ENCODE peak calls at places on chromosomes 7 and 10, in four cellular contexts. I, L, N and C are unnamed samples.

GRCh38 chr7:8443871-8444756 is 10.7 kb downstream of the NXPH1 start:
- DNase-seq in N (no peak), L (no peak), I (no peak), C (no peak)

GRCh38 chr7:139574618-139575337 is 51.3 kb downstream of the CLEC2L start:
- DNase-seq in I (no peak), N (no peak), L (no peak), C (no peak)

GRCh38 chr10:129467346-129468119 is 492 bp downstream of the MGMT start:
- DNase-seq in I (peak), L (no peak), N (no peak), C (no peak)

GRCh38 chr7:139691253-139691781 is 86.5 kb downstream of the HIPK2 start:
- DNase-seq in N (no peak), L (peak), I (no peak), C (no peak)

GRCh38 chr7:106376026-106376799 is 91.4 kb upstream of the NAMPT start:
- DNase-seq in N (no peak), L (peak), I (no peak), C (no peak)

GRCh38 chr7:101399759-101400158 is 37.1 kb downstream of the COL26A1 start:
- DNase-seq in L (no peak), I (peak), N (no peak), C (no peak)

GRCh38 chr10:7397636-7398035 is 13.2 kb downstream of the SFMBT2 start:
- DNase-seq in L (no peak), I (no peak), N (no peak), C (no peak)

GRCh38 chr7:48634116-48634632 is 290.2 kb upstream of the CDC14C start:
- DNase-seq in N (no peak), L (no peak), I (no peak), C (no peak)

GRCh38 chr10:15349133-15349532 is 22.0 kb downstream of the FAM171A1 start:
- DNase-seq in N (no peak), L (no peak), I (no peak), C (no peak)

GRCh38 chr10:18582803-18583202 is 68.6 kb downstream of the NSUN6 start:
- DNase-seq in N (no peak), L (no peak), I (peak), C (no peak)

GRCh38 chr10:35409808-35410207 is 73.5 kb downstream of the CCNY start:
- DNase-seq in I (no peak), N (no peak), L (no peak), C (no peak)

GRCh38 chr7:134557391-134557790 is 8.5 kb downstream of the AKR1B15 start:
- DNase-seq in I (no peak), L (no peak), N (no peak), C (no peak)

GRCh38 chr10:18222870-18223269 is 82.6 kb downstream of the CACNB2 start:
- DNase-seq in I (no peak), N (no peak), L (no peak), C (no peak)

GRCh38 chr10:63673246-63673645 is 152.0 kb downstream of the REEP3 start:
- DNase-seq in I (no peak), L (no peak), N (no peak), C (no peak)

GRCh38 chr7:155938129-155938528 is 125.9 kb upstream of the SHH start:
- DNase-seq in N (no peak), I (no peak), L (no peak), C (no peak)

DNA sequence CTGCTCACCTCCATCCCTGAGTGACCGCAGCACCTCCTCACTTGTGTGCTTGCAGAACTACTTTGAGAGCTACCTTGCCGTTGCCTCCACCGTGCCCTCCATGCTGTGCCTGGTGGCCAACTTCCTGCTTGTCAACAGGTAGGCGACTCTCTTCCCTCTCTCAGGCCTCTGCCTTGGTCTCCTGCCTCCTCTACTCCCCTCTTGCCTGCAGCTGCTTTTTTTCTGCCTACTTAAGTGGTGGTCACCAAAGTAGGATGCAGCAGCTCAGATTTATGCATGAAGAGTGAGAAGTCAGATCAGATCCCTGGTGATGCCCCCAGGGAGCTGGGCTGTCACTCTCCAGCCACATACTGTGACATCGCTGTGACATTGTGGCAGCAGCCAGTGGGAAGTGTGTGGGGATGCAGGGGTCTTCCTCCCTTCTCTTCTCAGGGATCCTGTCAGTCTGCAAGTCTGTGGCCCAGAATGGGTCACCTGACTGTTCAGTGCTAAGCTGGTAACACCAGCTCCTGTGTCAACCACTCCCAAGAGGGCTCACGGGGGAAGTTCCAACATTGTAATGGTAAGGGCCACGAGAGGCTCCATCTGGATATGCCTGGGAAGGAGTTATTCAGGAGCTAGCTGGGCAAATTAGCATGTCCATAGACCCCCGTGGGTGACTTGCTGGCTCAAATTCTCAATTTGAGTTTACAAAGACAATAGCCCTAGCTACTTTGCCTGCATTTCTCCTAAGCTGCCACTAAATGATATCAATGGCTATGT is 25.3 kb downstream of the SLC29A3 start:
- DNase-seq in N (no peak), I (no peak), L (no peak), C (no peak)
- H3K4me3 ChIP-seq in N (no peak), I (no peak), L (no peak), C (no peak)

DNA sequence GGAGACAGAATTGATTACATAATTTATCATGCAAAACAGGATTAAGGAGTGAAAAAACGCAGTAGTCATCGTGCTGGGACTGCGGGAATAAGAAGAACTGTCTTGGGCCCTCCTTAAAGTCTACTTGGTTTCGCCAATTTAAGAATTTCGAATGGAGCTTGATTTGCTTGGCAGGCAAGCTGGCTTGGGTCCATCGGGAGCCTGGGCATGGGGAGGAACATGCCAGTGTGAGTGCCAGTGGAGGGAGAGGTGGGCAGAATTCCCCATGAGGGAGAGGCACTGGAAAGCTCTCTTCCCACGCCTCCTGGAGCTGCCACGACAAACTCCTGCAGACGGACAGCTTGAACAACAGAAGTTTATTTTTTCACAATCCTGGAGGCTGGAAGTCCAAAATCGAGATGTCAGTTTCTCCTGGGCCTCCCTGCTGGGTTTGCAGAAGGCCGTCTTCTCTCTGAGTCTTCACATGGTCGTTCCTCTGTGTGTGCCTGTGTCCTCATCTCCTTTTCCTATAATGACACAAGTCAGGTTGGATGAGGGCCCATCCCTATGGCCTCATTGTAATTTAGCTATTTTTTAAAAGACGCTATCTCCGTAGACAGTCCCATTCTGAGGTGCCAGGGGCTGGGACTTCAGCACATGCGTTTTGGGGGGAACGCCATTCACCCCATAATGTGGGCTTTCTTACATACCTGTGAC is 528.7 kb upstream of the DPP6 start:
- DNase-seq in I (no peak), N (no peak), L (no peak), C (no peak)
- TF ChIP-seq RCOR1 in I (no peak), N (no peak), L (no peak), C (no peak)

GRCh38 chr7:25358831-25359350 is 130.6 kb upstream of the NPVF start:
- DNase-seq in I (no peak), N (no peak), L (no peak), C (no peak)

GRCh38 chr7:25359471-25360059 is 131.3 kb upstream of the NPVF start:
- DNase-seq in I (no peak), N (no peak), L (peak), C (no peak)

GRCh38 chr7:25361388-25361787 is 133.1 kb upstream of the NPVF start:
- DNase-seq in I (no peak), L (no peak), N (no peak), C (no peak)

GRCh38 chr7:25361863-25362262 is 133.6 kb upstream of the NPVF start:
- DNase-seq in I (no peak), N (no peak), L (no peak), C (no peak)

GRCh38 chr7:25360471-25360870 is 132.2 kb upstream of the NPVF start:
- DNase-seq in N (no peak), L (no peak), I (no peak), C (no peak)
- H3K27ac ChIP-seq in N (no peak), L (no peak), I (no peak), C (no peak)

GRCh38 chr7:157020514-157021070 is 10.1 kb upstream of the MNX1 start:
- DNase-seq in L (peak), N (no peak), I (no peak), C (no peak)

GRCh38 chr7:157021893-157022680 is 11.6 kb upstream of the MNX1 start:
- DNase-seq in I (no peak), N (no peak), L (peak), C (no peak)

GRCh38 chr7:157022681-157023588 is 12.5 kb upstream of the MNX1 start:
- DNase-seq in N (no peak), I (no peak), L (peak), C (no peak)

GRCh38 chr7:157019718-157020451 is 9.4 kb upstream of the MNX1 start:
- DNase-seq in L (peak), N (no peak), I (no peak), C (no peak)

DNA sequence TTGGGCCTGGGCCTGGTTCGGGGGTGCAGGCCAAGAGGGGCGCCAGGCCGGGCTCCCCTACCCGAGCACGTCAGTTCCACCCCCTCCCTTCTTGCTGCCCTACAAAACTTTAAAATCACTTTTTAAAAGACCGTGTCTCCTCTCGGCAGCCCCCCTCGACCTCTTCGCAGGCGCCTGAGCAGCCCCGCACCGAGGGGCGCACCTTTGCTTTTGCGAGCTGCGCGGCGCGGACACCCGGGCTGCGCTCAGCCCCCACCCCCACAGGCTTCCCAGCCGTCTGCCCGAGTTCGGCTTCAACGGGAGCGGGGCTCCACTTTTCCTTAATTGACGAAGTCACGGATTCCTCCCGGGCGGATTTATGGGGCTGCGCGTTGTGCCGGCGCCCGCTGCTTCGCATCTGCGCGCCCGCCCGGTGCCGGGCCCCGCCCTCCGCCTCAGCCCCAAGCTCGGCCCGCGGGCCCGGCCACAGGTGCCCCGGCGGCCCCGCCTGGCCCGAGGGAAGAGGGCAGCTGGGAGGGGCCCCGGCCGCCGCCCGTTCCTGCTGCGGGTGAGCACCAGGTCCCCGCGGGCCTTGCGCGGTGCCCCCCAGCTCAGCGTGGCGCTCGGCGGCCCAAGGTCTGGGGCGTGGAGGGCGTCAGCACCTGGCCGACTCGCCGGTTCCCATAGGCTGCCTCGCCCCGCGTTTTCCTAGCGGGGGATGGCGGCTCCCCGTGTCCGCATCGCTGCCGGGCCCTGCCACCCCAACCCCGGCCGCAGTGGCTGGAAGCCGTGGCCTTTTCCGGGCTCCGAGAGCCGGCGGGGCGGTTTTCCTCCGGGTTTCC is 10.8 kb upstream of the MNX1 start:
- DNase-seq in N (no peak), I (no peak), L (peak), C (no peak)
- H3K4me3 ChIP-seq in N (no peak), I (no peak), L (no peak), C (peak)

GRCh38 chr7:216360-217300 is 24.3 kb downstream of the FAM20C start:
- DNase-seq in L (no peak), N (no peak), I (no peak), C (no peak)
- TF ChIP-seq RCOR1 in L (no peak), N (no peak), I (no peak), C (no peak)

GRCh38 chr10:665579-666091 is 23.8 kb downstream of the DIP2C start:
- DNase-seq in L (no peak), N (no peak), I (peak), C (no peak)
- H3K27ac ChIP-seq in L (no peak), N (no peak), I (peak), C (no peak)

GRCh38 chr10:75191821-75192568 is 18.6 kb upstream of the VDAC2 start:
- DNase-seq in I (peak), N (no peak), L (no peak), C (peak)
- H3K4me3 ChIP-seq in I (peak), N (no peak), L (no peak), C (peak)

GRCh38 chr7:42154168-42154567 is 82.8 kb downstream of the GLI3 start:
- DNase-seq in I (no peak), L (no peak), N (no peak), C (no peak)

GRCh38 chr7:42155836-42156540 is 81.0 kb downstream of the GLI3 start:
- DNase-seq in I (peak), N (no peak), L (no peak), C (no peak)

GRCh38 chr7:42152353-42153205 is 84.4 kb downstream of the GLI3 start:
- DNase-seq in N (no peak), L (no peak), I (no peak), C (no peak)

GRCh38 chr7:42156541-42156865 is 80.5 kb downstream of the GLI3 start:
- DNase-seq in N (no peak), I (no peak), L (no peak), C (no peak)

DNA sequence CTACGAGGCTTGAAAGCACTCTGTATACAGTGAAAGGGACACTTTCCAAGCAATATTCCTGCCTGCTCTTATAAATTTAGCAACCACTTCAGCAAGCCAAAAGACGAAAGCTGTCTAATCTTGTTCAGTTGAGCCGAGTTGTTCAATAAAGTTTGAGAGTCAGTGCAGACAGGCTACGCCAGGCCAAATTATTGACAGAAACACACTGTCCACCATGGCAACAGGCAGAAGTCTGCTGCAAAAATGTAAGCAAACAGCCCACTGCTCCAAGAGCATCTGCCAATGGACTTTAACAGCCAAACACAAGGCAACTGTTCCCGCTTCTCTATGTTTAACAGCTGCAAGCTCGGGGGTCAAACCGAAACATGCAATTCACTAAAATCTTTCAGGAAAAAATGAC is 85.7 kb downstream of the GLI3 start:
- DNase-seq in N (no peak), L (no peak), I (peak), C (no peak)
- TF ChIP-seq RCOR1 in N (no peak), L (no peak), I (no peak), C (no peak)

DNA sequence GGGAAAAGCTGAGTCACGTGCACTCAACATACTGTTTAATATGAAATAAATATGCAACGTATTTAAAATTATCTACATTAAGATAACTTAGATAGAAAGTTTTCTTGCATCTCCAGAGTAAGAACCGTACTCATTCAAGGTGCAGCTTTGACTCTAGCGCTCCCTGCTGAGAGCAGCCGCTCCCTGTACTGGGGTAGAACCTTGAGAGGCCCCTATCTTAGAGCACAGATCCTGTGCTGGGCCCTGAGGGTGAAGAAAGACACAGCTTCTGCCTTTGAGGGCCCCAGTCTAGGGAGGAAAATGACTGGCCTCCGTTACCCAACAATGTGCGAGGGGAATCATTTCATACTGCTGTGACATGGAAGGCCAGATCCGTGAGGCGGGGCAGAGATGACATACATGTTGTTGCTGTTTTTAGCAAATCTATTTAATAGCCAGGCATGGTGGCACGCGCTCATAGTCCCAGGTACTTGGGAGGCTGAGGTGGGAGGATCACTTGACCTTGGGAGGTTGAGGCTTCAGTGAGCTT is 81.0 kb downstream of the SVIL start:
- DNase-seq in I (no peak), L (no peak), N (no peak), C (no peak)
- H3K27ac ChIP-seq in I (no peak), L (no peak), N (no peak), C (no peak)